ENCODE peak calls at places on chromosomes 11 and 22, in four cellular contexts. H is mammary epithelial cell, J is HCT116, K is GM23248. V is an unnamed sample. For H3K9me3, the result is how much of the 10 kb centered on the place peaks cover.

GRCh38 chr11:100740440-100740839 is 53.4 kb downstream of the ARHGAP42 start:
- DNase-seq in H (no peak), J (no peak), K (no peak), V (peak)

GRCh38 chr22:35085621-35086020 is 19.7 kb downstream of the ISX start:
- DNase-seq in H (no peak), J (no peak), K (no peak), V (no peak)

GRCh38 chr22:17109976-17110375 is 11.2 kb downstream of the TMEM121B start:
- DNase-seq in H (no peak), J (no peak), K (no peak), V (no peak)

GRCh38 chr11:65189191-65189590 is 7.5 kb downstream of the CAPN1 start:
- DNase-seq in H (no peak), J (no peak), K (no peak), V (no peak)

GRCh38 chr11:44992181-44992582 is 41.5 kb upstream of the TP53I11 start:
- DNase-seq in H (no peak), J (no peak), K (peak), V (no peak)

GRCh38 chr22:50308597-50308935 is 1.1 kb upstream of the PLXNB2 start:
- DNase-seq in H (no peak), J (no peak), K (peak), V (peak)

GRCh38 chr11:91776660-91777059 is 448.0 kb upstream of the FAT3 start:
- DNase-seq in H (no peak), J (no peak), K (no peak), V (no peak)

GRCh38 chr11:10694481-10695239 is 1.1 kb upstream of the IRAG1 start:
- DNase-seq in H (no peak), J (no peak), K (peak), V (peak)

GRCh38 chr11:43687120-43687791 is 6.7 kb downstream of the HSD17B12 start:
- DNase-seq in H (peak), J (no peak), K (peak), V (peak)

GRCh38 chr11:20609727-20610707 is 10.6 kb downstream of the SLC6A5 start:
- DNase-seq in H (peak), J (peak), K (peak), V (peak)

GRCh38 chr22:33519140-33519973 is 400.9 kb downstream of the LARGE1 start:
- DNase-seq in H (peak), J (no peak), K (peak), V (peak)

GRCh38 chr11:131924446-131925240 is 554.2 kb downstream of the NTM start:
- DNase-seq in H (peak), J (no peak), K (peak), V (peak)

GRCh38 chr11:126419801-126420729 is 64.6 kb downstream of the ST3GAL4 start:
- DNase-seq in H (no peak), J (no peak), K (no peak), V (peak)

GRCh38 chr11:95912902-95913560 is 10.9 kb downstream of the MTMR2 start:
- DNase-seq in H (peak), J (no peak), K (peak), V (peak)

GRCh38 chr11:125108469-125108868 is 3.0 kb downstream of the TMEM218 start:
- DNase-seq in H (no peak), J (no peak), K (no peak), V (peak)

GRCh38 chr11:85712953-85713352 is 27.0 kb upstream of the CCDC89 start:
- DNase-seq in H (no peak), J (no peak), K (peak), V (peak)

GRCh38 chr22:38139901-38140300 is 29.4 kb upstream of the BAIAP2L2 start:
- DNase-seq in H (no peak), J (no peak), K (no peak), V (no peak)

GRCh38 chr11:94379619-94380018 is 21.6 kb downstream of the GPR83 start:
- DNase-seq in H (no peak), J (no peak), K (no peak), V (no peak)

GRCh38 chr11:403021-403760 is 9.2 kb downstream of the PKP3 start:
- DNase-seq in H (no peak), J (no peak), K (no peak), V (no peak)

GRCh38 chr22:20951932-20952380 is 15.1 kb upstream of the AIFM3 start:
- DNase-seq in H (no peak), J (no peak), K (no peak), V (no peak)

GRCh38 chr11:99015634-99016454 is 4.9 kb upstream of the CNTN5 start:
- DNase-seq in H (peak), J (peak), K (peak), V (peak)

GRCh38 chr22:46119729-46120419 is 30.5 kb upstream of the PPARA start:
- DNase-seq in H (no peak), J (no peak), K (peak), V (peak)

GRCh38 chr11:130325691-130326090 is 11.0 kb upstream of the ZBTB44 start:
- DNase-seq in H (no peak), J (no peak), K (no peak), V (no peak)
- H3K4me2 ChIP-seq in H (no peak), J (no peak), K (no peak), V (no peak)

DNA sequence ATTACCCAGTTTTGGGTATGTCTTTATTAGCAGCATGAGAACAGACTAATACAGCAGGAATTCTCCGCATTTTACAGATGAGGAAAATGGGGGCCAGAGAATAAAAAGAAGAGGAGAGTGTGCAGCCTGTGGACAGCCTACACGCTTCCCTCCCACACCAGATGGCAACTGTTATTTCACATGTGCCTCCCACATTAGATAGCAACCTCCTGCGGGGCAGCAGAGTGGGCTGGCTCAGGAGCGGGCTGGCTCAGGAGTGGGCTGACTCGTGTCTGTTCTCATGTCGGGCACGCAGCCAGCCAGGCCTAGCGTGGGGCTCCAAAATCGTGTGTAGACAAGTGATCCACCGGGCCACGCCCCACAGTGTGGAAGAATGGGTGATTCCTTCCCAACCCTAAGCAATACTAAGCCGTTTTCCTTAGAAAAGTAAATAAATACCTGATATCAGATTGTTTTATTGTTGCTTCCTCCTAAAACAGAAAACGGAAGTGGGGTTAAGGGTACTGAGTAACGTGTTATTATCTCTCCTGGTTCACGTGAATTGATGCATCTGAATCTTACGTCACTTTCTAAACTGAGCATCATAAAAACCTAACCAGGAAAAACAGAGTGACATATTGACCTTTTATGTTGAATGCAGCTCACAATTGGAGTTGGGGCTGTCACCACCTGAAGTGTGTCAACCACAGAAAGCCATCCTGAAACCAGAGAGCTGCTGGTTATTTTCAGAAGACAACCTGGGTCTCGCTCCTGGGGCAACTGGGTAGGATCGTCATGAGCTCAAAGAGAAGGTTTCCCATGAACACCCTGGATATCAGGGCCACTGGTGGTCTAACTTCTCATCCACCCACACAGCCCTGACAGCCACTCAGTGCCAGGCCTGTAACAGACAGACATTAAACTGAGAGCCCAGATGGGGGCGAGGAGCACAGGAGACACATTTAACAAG is 3.3 kb downstream of the TTLL1 start:
- DNase-seq in H (no peak), J (no peak), K (no peak), V (no peak)
- H3K9ac ChIP-seq in H (no peak), J (no peak), K (no peak), V (no peak)

GRCh38 chr11:56176318-56176717 is at the start of gene OR5J2:
- DNase-seq in H (no peak), J (no peak), K (no peak), V (no peak)
- H3K9me3 ChIP-seq in H (under half), J (under half), K (under half), V (under half)

GRCh38 chr22:40007826-40008710 is 13.3 kb downstream of the FAM83F start:
- DNase-seq in H (no peak), J (no peak), K (no peak), V (no peak)
- H3K4me2 ChIP-seq in H (no peak), J (no peak), K (no peak), V (no peak)

DNA sequence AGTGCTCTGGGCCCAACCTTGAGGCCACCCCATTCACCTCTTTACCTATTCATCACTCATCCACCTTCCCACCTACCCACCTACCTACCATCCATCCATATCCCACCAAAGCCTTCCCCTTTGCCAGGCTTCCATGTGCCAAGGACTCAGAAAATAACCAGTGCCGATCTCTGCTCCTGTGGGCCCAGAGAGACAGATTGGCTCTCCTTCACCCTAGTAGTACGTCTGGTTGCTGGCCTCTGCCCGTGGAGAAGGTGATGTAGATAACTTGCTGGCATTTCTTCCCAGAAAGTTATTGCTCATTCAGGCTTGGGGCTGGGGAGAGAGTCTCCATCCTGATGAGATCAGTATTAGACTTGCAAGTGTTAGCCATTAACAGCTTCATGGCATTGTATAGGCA is 45.2 kb downstream of the NEU3 start:
- DNase-seq in H (no peak), J (no peak), K (no peak), V (no peak)
- H3K9ac ChIP-seq in H (no peak), J (no peak), K (no peak), V (no peak)

GRCh38 chr22:48410536-48410935 is 1417.1 kb downstream of the BRD1 start:
- DNase-seq in H (no peak), J (no peak), K (no peak), V (no peak)

GRCh38 chr22:48414662-48415061 is 1413.0 kb downstream of the BRD1 start:
- DNase-seq in H (no peak), J (no peak), K (no peak), V (no peak)

GRCh38 chr22:48417143-48418070 is 1410.3 kb downstream of the BRD1 start:
- DNase-seq in H (no peak), J (no peak), K (no peak), V (no peak)

GRCh38 chr22:48418831-48419230 is 1408.8 kb downstream of the BRD1 start:
- DNase-seq in H (no peak), J (no peak), K (no peak), V (no peak)

DNA sequence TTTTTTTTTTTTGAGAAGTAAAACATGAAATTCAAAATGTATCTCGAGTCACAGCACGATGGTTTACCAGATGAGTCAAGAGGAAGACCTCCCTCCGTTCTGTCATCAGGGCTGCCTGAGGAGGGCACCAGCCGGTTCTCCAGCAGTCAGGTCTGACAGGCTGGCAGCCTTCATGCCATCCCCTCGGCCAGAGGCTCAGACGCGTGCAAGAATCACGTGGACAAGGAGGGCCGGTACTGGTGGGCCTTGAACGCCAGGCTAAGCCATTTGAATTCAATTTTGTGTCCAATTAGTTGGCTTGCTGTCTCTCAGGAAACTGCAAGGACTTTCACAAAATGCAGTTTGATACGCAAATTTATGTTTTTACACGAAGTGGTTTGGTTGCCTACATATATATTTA is 1412.1 kb downstream of the BRD1 start:
- DNase-seq in H (no peak), J (no peak), K (no peak), V (no peak)
- H3K9me3 ChIP-seq in H (under half), J (under half), K (under half), V (under half)

GRCh38 chr11:129853508-129854228 is 38.0 kb downstream of the TMEM45B start:
- DNase-seq in H (peak), J (no peak), K (peak), V (no peak)

GRCh38 chr11:129852125-129852740 is 36.6 kb downstream of the TMEM45B start:
- DNase-seq in H (no peak), J (no peak), K (peak), V (no peak)

GRCh38 chr11:129854229-129854805 is 38.7 kb downstream of the TMEM45B start:
- DNase-seq in H (no peak), J (no peak), K (peak), V (no peak)

GRCh38 chr11:129856036-129856435 is 39.3 kb downstream of the NFRKB start:
- DNase-seq in H (no peak), J (no peak), K (no peak), V (no peak)

DNA sequence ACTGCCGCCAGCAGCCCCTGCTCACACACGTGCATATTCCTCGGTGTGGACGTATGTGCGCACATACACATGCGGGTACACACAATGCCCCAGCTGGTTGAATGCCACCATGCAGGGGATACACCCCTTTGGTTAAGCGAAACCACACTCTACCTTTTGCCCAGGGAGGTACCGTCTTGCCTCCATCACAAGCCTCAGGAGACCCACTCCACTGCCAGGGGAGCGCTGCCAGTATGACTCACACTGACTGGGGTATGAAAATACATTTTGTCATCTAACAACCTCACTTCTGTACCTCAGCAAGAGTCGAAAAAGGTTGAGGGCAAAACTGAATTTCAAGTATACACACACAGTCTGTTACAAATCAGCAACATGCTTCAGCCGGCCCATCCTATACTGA is 39.4 kb downstream of the TMEM45B start:
- DNase-seq in H (no peak), J (no peak), K (no peak), V (no peak)
- H3K4me2 ChIP-seq in H (no peak), J (no peak), K (no peak), V (no peak)

V was measured in astrocyte.